ENCODE peak calls at places on chromosomes 13 and 19, in eight cellular contexts. A is thoracic aorta; V is right lobe of liver; I is lower lobe of right lung; C is CD8-positive, alpha-beta T cell; M is HAP-1; G is testis; T is neural progenitor cell. Y is an unnamed sample.

GRCh38 chr19:41994521-41994971 is 516 bp upstream of the ATP1A3 start:
- DNase-seq in A (no peak), G (no peak), V (no peak), C (peak; percentile 4), M (no peak), I (no peak), T (no peak), Y (no peak)

GRCh38 chr13:35690546-35690945 is 214.1 kb upstream of the MAB21L1 start:
- DNase-seq in I (no peak), C (no peak), T (no peak), M (no peak), G (no peak), V (no peak), A (no peak), Y (no peak)

GRCh38 chr19:496333-496634 is at the start of gene MADCAM1:
- DNase-seq in M (no peak), T (no peak), C (no peak), V (no peak), G (no peak), I (no peak), A (no peak), Y (no peak)

GRCh38 chr13:44930907-44931676 is 58.2 kb downstream of the NUFIP1 start:
- DNase-seq in I (no peak), T (peak; percentile 14), G (no peak), M (no peak), A (no peak), C (no peak), V (no peak), Y (no peak)

GRCh38 chr19:871446-872265 is 12.2 kb downstream of the CFD start:
- DNase-seq in I (no peak), T (peak; percentile 75), A (no peak), C (no peak), V (no peak), G (no peak), M (peak; percentile 41), Y (no peak)

GRCh38 chr19:39296055-39296645 is at the start of gene IFNL1:
- DNase-seq in G (no peak), V (no peak), T (no peak), M (no peak), C (no peak), A (no peak), I (peak; percentile 74), Y (no peak)

GRCh38 chr19:53467138-53467502 is 413 bp upstream of the ZNF813 start:
- DNase-seq in M (no peak), T (no peak), C (no peak), I (peak; percentile 54), A (no peak), V (no peak), G (peak; percentile 28), Y (peak; percentile 14)

GRCh38 chr13:111914241-111915103 is 152.5 kb upstream of the SOX1 start:
- DNase-seq in G (no peak), V (no peak), T (no peak), A (no peak), M (no peak), C (no peak), I (no peak), Y (no peak)

GRCh38 chr13:66585669-66586203 is 644.4 kb downstream of the PCDH9 start:
- DNase-seq in I (no peak), V (no peak), T (no peak), A (no peak), C (no peak), G (no peak), M (no peak), Y (no peak)

GRCh38 chr13:43749503-43749902 is 37.3 kb downstream of the ENOX1 start:
- DNase-seq in A (no peak), T (no peak), M (no peak), I (no peak), V (no peak), C (no peak), G (no peak), Y (no peak)

GRCh38 chr19:40147693-40148347 is 43.4 kb upstream of the MAP3K10 start:
- DNase-seq in C (no peak), A (no peak), I (no peak), T (no peak), V (peak; percentile 37), M (no peak), G (no peak), Y (peak; percentile 11)

GRCh38 chr19:55305491-55305890 is 19.6 kb downstream of the TMEM150B start:
- DNase-seq in V (no peak), A (no peak), C (peak; percentile 16), T (peak; percentile 76), G (peak; percentile 85), I (no peak), M (peak; percentile 74), Y (no peak)

GRCh38 chr19:17325881-17326594 is 8.6 kb downstream of the ANO8 start:
- DNase-seq in I (no peak), G (peak; percentile 84), C (no peak), T (no peak), M (no peak), A (peak; percentile 68), V (peak; percentile 76), Y (no peak)

GRCh38 chr13:36090592-36090991 is 40.6 kb downstream of the DCLK1 start:
- DNase-seq in T (no peak), A (no peak), C (no peak), I (no peak), G (no peak), V (no peak), M (no peak), Y (no peak)

GRCh38 chr19:15866646-15867045 is 31.2 kb downstream of the CYP4F2 start:
- DNase-seq in A (no peak), V (no peak), M (no peak), T (no peak), I (no peak), C (no peak), G (no peak), Y (no peak)

GRCh38 chr19:3057275-3057714 is 5.0 kb downstream of the TLE5 start:
- DNase-seq in A (peak; percentile 51), G (peak; percentile 93), C (no peak), I (peak; percentile 85), T (no peak), V (peak; percentile 94), M (no peak), Y (peak; percentile 73)
- H3K36me3 ChIP-seq in A (peaks cover 49% of the 10 kb centered on the region), G (no peaks in the 10 kb centered on the region), C (peaks cover 63% of the 10 kb centered on the region), I (peaks cover 78% of the 10 kb centered on the region), T (peaks cover 5% of the 10 kb centered on the region), V (peaks cover 21% of the 10 kb centered on the region), M (peaks cover 51% of the 10 kb centered on the region), Y (peaks cover 14% of the 10 kb centered on the region)

DNA sequence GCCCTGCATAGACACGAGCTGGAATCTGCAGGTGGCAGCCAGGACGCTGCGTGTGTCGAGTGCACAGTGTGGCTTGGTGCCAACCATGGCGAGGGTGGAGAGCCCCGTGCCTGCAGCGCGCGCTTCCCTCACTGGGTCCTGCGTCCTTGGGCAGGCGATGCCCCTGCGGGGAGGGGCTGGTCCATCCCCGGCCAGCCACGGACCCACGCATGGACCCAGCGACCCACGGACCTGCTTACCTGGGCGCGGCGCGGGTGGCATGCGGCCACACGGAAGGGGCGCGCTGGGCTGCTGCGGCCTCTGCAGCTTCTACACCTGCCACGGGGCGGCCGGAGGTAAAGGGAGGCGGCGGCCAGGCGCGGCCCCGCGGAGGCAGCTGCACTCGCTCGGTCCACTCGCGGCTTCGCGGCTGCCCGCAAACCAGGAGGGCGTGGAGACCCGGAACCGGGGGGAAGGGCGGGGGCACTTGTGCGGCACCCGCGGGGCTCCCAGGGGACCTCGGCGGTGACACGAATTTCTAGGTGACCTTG is 569 bp upstream of the MCF2L start:
- DNase-seq in A (no peak), M (peak; percentile 49), I (peak; percentile 76), T (peak; percentile 43), G (peak; percentile 47), C (peak; percentile 18), V (peak; percentile 75), Y (peak; percentile 70)
- H3K27me3 ChIP-seq in A (peaks cover 8% of the 10 kb centered on the region), M (peaks cover 5% of the 10 kb centered on the region), I (peaks cover 7% of the 10 kb centered on the region), T (peaks cover 39% of the 10 kb centered on the region), G (no peaks in the 10 kb centered on the region), C (no peaks in the 10 kb centered on the region), V (no peaks in the 10 kb centered on the region), Y (peaks cover 32% of the 10 kb centered on the region)

GRCh38 chr13:110497003-110497402 is 64.5 kb downstream of the RAB20 start:
- DNase-seq in M (no peak), G (no peak), C (no peak), V (no peak), I (no peak), T (no peak), A (no peak), Y (no peak)

GRCh38 chr13:110498327-110498726 is 63.2 kb downstream of the RAB20 start:
- DNase-seq in I (no peak), C (no peak), V (no peak), A (no peak), G (no peak), M (no peak), T (no peak), Y (no peak)

GRCh38 chr13:110499621-110500281 is 61.8 kb downstream of the RAB20 start:
- DNase-seq in A (no peak), I (no peak), G (no peak), C (no peak), T (no peak), M (no peak), V (no peak), Y (no peak)

GRCh38 chr13:110501188-110501587 is 60.3 kb downstream of the RAB20 start:
- DNase-seq in C (no peak), T (no peak), M (no peak), I (no peak), A (no peak), G (no peak), V (no peak), Y (no peak)

GRCh38 chr13:110498765-110499164 is 62.8 kb downstream of the RAB20 start:
- DNase-seq in A (no peak), V (no peak), M (no peak), G (no peak), I (no peak), T (no peak), C (no peak), Y (no peak)
- H3K36me3 ChIP-seq in A (peaks cover 81% of the 10 kb centered on the region), V (no peaks in the 10 kb centered on the region), M (no peaks in the 10 kb centered on the region), G (no peaks in the 10 kb centered on the region), I (peaks cover 82% of the 10 kb centered on the region), T (peaks cover 8% of the 10 kb centered on the region), C (no peaks in the 10 kb centered on the region), Y (peaks cover 13% of the 10 kb centered on the region)

GRCh38 chr19:50356691-50357177 is 8.7 kb downstream of the NAPSA start:
- DNase-seq in G (no peak), A (no peak), I (peak; percentile 44), T (no peak), V (no peak), M (no peak), C (no peak), Y (no peak)
- H3K27me3 ChIP-seq in G (no peaks in the 10 kb centered on the region), A (no peaks in the 10 kb centered on the region), I (no peaks in the 10 kb centered on the region), T (no peaks in the 10 kb centered on the region), V (no peaks in the 10 kb centered on the region), M (peaks cover 3% of the 10 kb centered on the region), C (no peaks in the 10 kb centered on the region), Y (no peaks in the 10 kb centered on the region)

GRCh38 chr13:32748305-32748704 is 162.1 kb downstream of the PDS5B start:
- DNase-seq in M (no peak), C (no peak), I (no peak), A (no peak), T (no peak), G (no peak), V (no peak), Y (no peak)

GRCh38 chr13:32751340-32751739 is 165.1 kb downstream of the PDS5B start:
- DNase-seq in V (no peak), I (no peak), G (no peak), C (no peak), T (no peak), M (no peak), A (no peak), Y (no peak)

GRCh38 chr13:32752997-32753606 is 166.8 kb downstream of the PDS5B start:
- DNase-seq in M (no peak), G (peak; percentile 38), I (no peak), C (no peak), V (no peak), A (no peak), T (no peak), Y (no peak)

GRCh38 chr13:32754179-32754578 is 167.9 kb downstream of the PDS5B start:
- DNase-seq in A (no peak), T (no peak), G (no peak), I (no peak), C (no peak), V (no peak), M (no peak), Y (no peak)
- H3K36me3 ChIP-seq in A (peaks cover 10% of the 10 kb centered on the region), T (peaks cover 10% of the 10 kb centered on the region), G (no peaks in the 10 kb centered on the region), I (peaks cover 36% of the 10 kb centered on the region), C (no peaks in the 10 kb centered on the region), V (no peaks in the 10 kb centered on the region), M (peaks cover 21% of the 10 kb centered on the region), Y (no peaks in the 10 kb centered on the region)